ENCODE peak calls at places on chromosome 22, in seven cellular contexts. E is skeletal muscle cell, O is AG09309, H is GF-D8, I is tibial artery, G is pulmonary artery endothelial cell, W is coronary artery. J is an unnamed sample.

GRCh38 chr22:19806213-19807160 is 45.9 kb downstream of the TBX1 start:
- DNase-seq in E (no peak), O (no peak), H (no peak), I (peak), G (no peak), W (no peak), J (no peak)

GRCh38 chr22:33477131-33478111 is 419.2 kb upstream of the SYN3 start:
- DNase-seq in E (no peak), O (no peak), H (no peak), I (no peak), G (no peak), W (no peak), J (no peak)

GRCh38 chr22:49090061-49090852 is 737.4 kb downstream of the BRD1 start:
- DNase-seq in E (no peak), O (no peak), H (no peak), I (no peak), G (no peak), W (no peak), J (no peak)

GRCh38 chr22:48782817-48783511 is 1044.7 kb downstream of the BRD1 start:
- DNase-seq in E (no peak), O (no peak), H (no peak), I (peak), G (no peak), W (peak), J (no peak)

GRCh38 chr22:37681001-37681424 is 5.1 kb upstream of the NOL12 start:
- DNase-seq in E (no peak), O (no peak), H (no peak), I (no peak), G (no peak), W (no peak), J (no peak)

GRCh38 chr22:20137671-20138416 is 6.2 kb downstream of the ZDHHC8 start:
- DNase-seq in E (no peak), O (no peak), H (no peak), I (no peak), G (no peak), W (no peak), J (no peak)

GRCh38 chr22:40679249-40679963 is at the start of gene MCHR1:
- DNase-seq in E (no peak), O (no peak), H (no peak), I (no peak), G (no peak), W (no peak), J (no peak)

GRCh38 chr22:50602338-50602700 is 1.7 kb downstream of the MAPK8IP2 start:
- DNase-seq in E (no peak), O (no peak), H (no peak), I (no peak), G (no peak), W (no peak), J (no peak)